ENCODE peak calls at places on chromosome 18, in five cellular contexts. One of them, this sample, is unnamed.

GRCh38 chr18:77597726-77598125 is 348.1 kb downstream of the GALR1 start:
- DNase-seq in HepG2: no peak
- DNase-seq in K562: no peak
- DNase-seq in GM12878: no peak
- DNase-seq in H1: no peak
- DNase-seq in this sample: no peak

GRCh38 chr18:74898965-74899364 is 301.3 kb downstream of the ZNF407 start:
- DNase-seq in HepG2: peak
- DNase-seq in K562: no peak
- DNase-seq in GM12878: no peak
- DNase-seq in H1: no peak
- DNase-seq in this sample: no peak

GRCh38 chr18:69000366-69000765 is 202.5 kb downstream of the CCDC102B start:
- DNase-seq in HepG2: no peak
- DNase-seq in K562: no peak
- DNase-seq in GM12878: no peak
- DNase-seq in H1: no peak
- DNase-seq in this sample: no peak

GRCh38 chr18:50232419-50232818 is 33.9 kb downstream of the CFAP53 start:
- DNase-seq in HepG2: no peak
- DNase-seq in K562: no peak
- DNase-seq in GM12878: no peak
- DNase-seq in H1: no peak
- DNase-seq in this sample: no peak

GRCh38 chr18:3124822-3125221 is 94.9 kb downstream of the MYOM1 start:
- DNase-seq in HepG2: no peak
- DNase-seq in K562: no peak
- DNase-seq in GM12878: no peak
- DNase-seq in H1: no peak
- DNase-seq in this sample: no peak

GRCh38 chr18:37553633-37554398 is 11.8 kb downstream of the CELF4 start:
- DNase-seq in HepG2: no peak
- DNase-seq in K562: peak
- DNase-seq in GM12878: no peak
- DNase-seq in H1: no peak
- DNase-seq in this sample: no peak

GRCh38 chr18:35201502-35201901 is 39.3 kb upstream of the ZNF397 start:
- DNase-seq in HepG2: no peak
- DNase-seq in K562: no peak
- DNase-seq in GM12878: no peak
- DNase-seq in H1: no peak
- DNase-seq in this sample: no peak

GRCh38 chr18:2994603-2995432 is 18.1 kb downstream of the LPIN2 start:
- DNase-seq in HepG2: no peak
- DNase-seq in K562: peak
- DNase-seq in GM12878: no peak
- DNase-seq in H1: no peak
- DNase-seq in this sample: no peak

GRCh38 chr18:11991021-11991770 is 9.9 kb downstream of the IMPA2 start:
- DNase-seq in HepG2: no peak
- DNase-seq in K562: no peak
- DNase-seq in GM12878: no peak
- DNase-seq in H1: no peak
- DNase-seq in this sample: no peak

GRCh38 chr18:77123313-77124231 is 9.0 kb downstream of the MBP start:
- DNase-seq in HepG2: no peak
- DNase-seq in K562: no peak
- DNase-seq in GM12878: no peak
- DNase-seq in H1: no peak
- DNase-seq in this sample: no peak

GRCh38 chr18:36809590-36810381 is 19.0 kb downstream of the TPGS2 start:
- DNase-seq in HepG2: peak
- DNase-seq in K562: peak
- DNase-seq in GM12878: peak
- DNase-seq in H1: no peak
- DNase-seq in this sample: peak

GRCh38 chr18:2654828-2655152 is 736 bp upstream of the SMCHD1 start:
- DNase-seq in HepG2: no peak
- DNase-seq in K562: no peak
- DNase-seq in GM12878: no peak
- DNase-seq in H1: no peak
- DNase-seq in this sample: no peak

GRCh38 chr18:70310560-70311320 is 21.9 kb downstream of the SOCS6 start:
- DNase-seq in HepG2: no peak
- DNase-seq in K562: no peak
- DNase-seq in GM12878: no peak
- DNase-seq in H1: no peak
- DNase-seq in this sample: no peak

GRCh38 chr18:9109523-9109922 is 7.0 kb downstream of the NDUFV2 start:
- DNase-seq in HepG2: no peak
- DNase-seq in K562: no peak
- DNase-seq in GM12878: no peak
- DNase-seq in H1: no peak
- DNase-seq in this sample: no peak
- TF ChIP-seq SP1 in HepG2: no peak
- TF ChIP-seq SP1 in K562: no peak
- TF ChIP-seq SP1 in GM12878: no peak
- TF ChIP-seq SP1 in H1: no peak
- TF ChIP-seq SP1 in this sample: no peak

GRCh38 chr18:79814373-79814772 is 16.6 kb downstream of the KCNG2 start:
- DNase-seq in HepG2: no peak
- DNase-seq in K562: no peak
- DNase-seq in GM12878: no peak
- DNase-seq in H1: no peak
- DNase-seq in this sample: no peak

GRCh38 chr18:79816981-79817606 is 19.4 kb downstream of the KCNG2 start:
- DNase-seq in HepG2: no peak
- DNase-seq in K562: no peak
- DNase-seq in GM12878: no peak
- DNase-seq in H1: no peak
- DNase-seq in this sample: no peak

GRCh38 chr18:79815657-79816056 is 17.9 kb downstream of the KCNG2 start:
- DNase-seq in HepG2: no peak
- DNase-seq in K562: no peak
- DNase-seq in GM12878: no peak
- DNase-seq in H1: no peak
- DNase-seq in this sample: no peak

GRCh38 chr18:79817607-79817998 is 19.9 kb downstream of the KCNG2 start:
- DNase-seq in HepG2: no peak
- DNase-seq in K562: no peak
- DNase-seq in GM12878: no peak
- DNase-seq in H1: no peak
- DNase-seq in this sample: no peak

DNA sequence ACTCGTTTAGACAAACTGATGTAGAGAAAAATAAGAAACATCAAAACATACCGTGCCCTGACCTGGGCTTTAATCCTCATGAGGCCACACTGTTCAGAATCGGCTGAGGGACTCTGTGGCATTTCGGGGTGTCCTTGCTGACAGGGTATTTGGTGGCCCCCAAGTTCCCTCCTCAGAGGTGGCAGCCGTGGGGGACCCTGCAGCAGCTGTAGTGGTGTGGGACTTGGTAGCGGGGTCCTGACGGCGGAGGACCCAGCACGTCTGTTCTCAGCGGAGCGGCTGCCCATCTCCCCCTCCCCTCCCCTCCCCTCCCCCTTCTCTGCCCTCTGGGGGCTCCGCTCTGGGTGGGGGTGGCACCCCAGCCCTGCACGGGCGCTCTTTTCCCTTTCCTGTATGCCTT is 18.4 kb downstream of the KCNG2 start:
- DNase-seq in HepG2: no peak
- DNase-seq in K562: no peak
- DNase-seq in GM12878: no peak
- DNase-seq in H1: no peak
- DNase-seq in this sample: no peak
- TF ChIP-seq JUND in HepG2: no peak
- TF ChIP-seq JUND in K562: no peak
- TF ChIP-seq JUND in GM12878: no peak
- TF ChIP-seq JUND in H1: no peak
- TF ChIP-seq JUND in this sample: no peak

GRCh38 chr18:48914581-48915251 is 36.0 kb downstream of the SMAD7 start:
- DNase-seq in HepG2: no peak
- DNase-seq in K562: no peak
- DNase-seq in GM12878: no peak
- DNase-seq in H1: no peak
- DNase-seq in this sample: no peak

GRCh38 chr18:48917579-48918101 is 33.1 kb downstream of the SMAD7 start:
- DNase-seq in HepG2: no peak
- DNase-seq in K562: no peak
- DNase-seq in GM12878: no peak
- DNase-seq in H1: no peak
- DNase-seq in this sample: no peak

GRCh38 chr18:48913723-48914122 is 37.0 kb downstream of the SMAD7 start:
- DNase-seq in HepG2: no peak
- DNase-seq in K562: peak
- DNase-seq in GM12878: no peak
- DNase-seq in H1: no peak
- DNase-seq in this sample: no peak

GRCh38 chr18:48918156-48918555 is 32.6 kb downstream of the SMAD7 start:
- DNase-seq in HepG2: no peak
- DNase-seq in K562: no peak
- DNase-seq in GM12878: no peak
- DNase-seq in H1: no peak
- DNase-seq in this sample: no peak

DNA sequence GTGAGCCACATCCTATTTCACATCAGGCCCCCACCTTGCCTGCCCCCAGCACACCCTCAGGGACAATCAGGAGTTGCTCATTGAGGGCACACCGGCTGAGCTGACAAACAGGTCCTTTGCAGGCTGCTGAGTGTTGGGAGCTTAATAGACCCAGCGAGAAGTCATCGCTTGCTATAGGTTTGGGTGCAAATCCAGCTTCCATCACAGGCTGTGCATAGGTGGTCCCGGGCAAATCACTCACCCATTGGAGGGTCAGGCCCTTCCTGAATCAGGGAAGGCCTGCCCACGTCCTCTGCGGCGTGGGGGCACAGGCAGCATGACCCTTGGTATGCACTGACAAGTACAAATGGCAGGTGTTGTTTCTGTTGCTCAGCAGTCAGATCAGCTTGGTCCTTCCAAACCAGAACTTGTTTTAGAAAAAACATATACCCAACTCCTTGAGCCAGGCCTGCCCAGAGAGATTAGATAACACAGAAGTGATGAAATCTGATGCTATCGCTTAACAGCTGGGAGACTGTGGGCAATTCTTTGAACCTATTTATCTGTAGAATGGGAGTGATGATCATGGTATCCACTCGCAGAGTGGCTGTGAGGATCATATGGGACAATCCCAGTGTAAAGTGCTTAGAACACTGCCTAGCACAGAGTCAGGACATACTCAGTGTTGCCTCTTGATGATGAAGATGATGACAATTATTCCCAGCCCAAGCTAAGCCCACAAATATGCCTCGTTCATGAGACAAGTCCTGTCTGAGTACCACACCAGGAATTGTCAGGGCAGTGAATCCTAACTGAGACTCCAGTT is 34.9 kb downstream of the SMAD7 start:
- DNase-seq in HepG2: no peak
- DNase-seq in K562: no peak
- DNase-seq in GM12878: no peak
- DNase-seq in H1: no peak
- DNase-seq in this sample: no peak
- H2AFZ ChIP-seq in HepG2: no peak
- H2AFZ ChIP-seq in K562: no peak
- H2AFZ ChIP-seq in GM12878: no peak
- H2AFZ ChIP-seq in H1: no peak
- H2AFZ ChIP-seq in this sample: no peak

GRCh38 chr18:23689616-23690504 is 607 bp downstream of the LAMA3 start:
- DNase-seq in HepG2: no peak
- DNase-seq in K562: no peak
- DNase-seq in GM12878: no peak
- DNase-seq in H1: no peak
- DNase-seq in this sample: no peak
- TF ChIP-seq SP1 in HepG2: no peak
- TF ChIP-seq SP1 in K562: no peak
- TF ChIP-seq SP1 in GM12878: no peak
- TF ChIP-seq SP1 in H1: no peak
- TF ChIP-seq SP1 in this sample: no peak

GRCh38 chr18:58858591-58859468 is 5.8 kb upstream of the ZNF532 start:
- DNase-seq in HepG2: no peak
- DNase-seq in K562: no peak
- DNase-seq in GM12878: no peak
- DNase-seq in H1: no peak
- DNase-seq in this sample: no peak
- TF ChIP-seq JUND in HepG2: no peak
- TF ChIP-seq JUND in K562: no peak
- TF ChIP-seq JUND in GM12878: no peak
- TF ChIP-seq JUND in H1: no peak
- TF ChIP-seq JUND in this sample: no peak

GRCh38 chr18:28080876-28081300 is 96.0 kb downstream of the CDH2 start:
- DNase-seq in HepG2: no peak
- DNase-seq in K562: no peak
- DNase-seq in GM12878: no peak
- DNase-seq in H1: no peak
- DNase-seq in this sample: no peak

GRCh38 chr18:28078849-28079248 is 98.1 kb downstream of the CDH2 start:
- DNase-seq in HepG2: no peak
- DNase-seq in K562: no peak
- DNase-seq in GM12878: no peak
- DNase-seq in H1: no peak
- DNase-seq in this sample: no peak

GRCh38 chr18:28079883-28080282 is 97.0 kb downstream of the CDH2 start:
- DNase-seq in HepG2: no peak
- DNase-seq in K562: no peak
- DNase-seq in GM12878: no peak
- DNase-seq in H1: no peak
- DNase-seq in this sample: no peak

GRCh38 chr18:28075501-28075900 is 101.4 kb downstream of the CDH2 start:
- DNase-seq in HepG2: peak
- DNase-seq in K562: no peak
- DNase-seq in GM12878: no peak
- DNase-seq in H1: no peak
- DNase-seq in this sample: no peak

GRCh38 chr18:28078298-28078697 is 98.6 kb downstream of the CDH2 start:
- DNase-seq in HepG2: no peak
- DNase-seq in K562: no peak
- DNase-seq in GM12878: no peak
- DNase-seq in H1: no peak
- DNase-seq in this sample: no peak
- H2AFZ ChIP-seq in HepG2: no peak
- H2AFZ ChIP-seq in K562: no peak
- H2AFZ ChIP-seq in GM12878: no peak
- H2AFZ ChIP-seq in H1: no peak
- H2AFZ ChIP-seq in this sample: no peak

This sample was measured in HCT116.